ENCODE peak calls at places on chromosomes 3 and 15, in seven cellular contexts. S is hepatocyte, Y is fibroblast of the aortic adventitia, N is tibial artery, Z is uterus, W is GM06990, V is neural progenitor cell. C is an unnamed sample.

GRCh38 chr15:34223904-34224596 is 766 bp upstream of the EMC4 start:
- DNase-seq in W (peak), Y (no peak), N (no peak), S (no peak), Z (no peak), V (peak), C (no peak)

GRCh38 chr3:74535281-74535680 is 79.2 kb downstream of the CNTN3 start:
- DNase-seq in Y (no peak), N (no peak), V (no peak), S (no peak), W (no peak), Z (no peak), C (no peak)

GRCh38 chr3:144462337-144462736 is 490.7 kb downstream of the DIPK2A start:
- DNase-seq in S (no peak), Z (no peak), W (no peak), V (no peak), N (no peak), Y (no peak), C (no peak)

GRCh38 chr3:77320514-77320913 is 280.6 kb downstream of the ROBO2 start:
- DNase-seq in S (peak), W (no peak), N (no peak), Z (no peak), V (peak), Y (peak), C (no peak)

GRCh38 chr3:11185564-11186317 is 31.4 kb downstream of the HRH1 start:
- DNase-seq in Z (peak), S (peak), V (no peak), Y (peak), N (peak), W (no peak), C (peak)

GRCh38 chr15:74144153-74144775 is 13.9 kb downstream of the ISLR2 start:
- DNase-seq in Y (no peak), Z (no peak), W (no peak), S (no peak), V (no peak), N (no peak), C (no peak)

GRCh38 chr3:193665370-193665989 is 72.5 kb downstream of the OPA1 start:
- DNase-seq in Z (no peak), V (no peak), W (no peak), Y (peak), N (no peak), S (peak), C (no peak)

GRCh38 chr15:66750609-66751008 is 48.6 kb downstream of the SMAD6 start:
- DNase-seq in Y (no peak), W (no peak), S (no peak), Z (no peak), N (no peak), V (no peak), C (no peak)

GRCh38 chr3:130310109-130310508 is 35.4 kb upstream of the COL6A5 start:
- DNase-seq in N (no peak), V (no peak), S (no peak), W (no peak), Z (no peak), Y (no peak), C (no peak)

GRCh38 chr3:11077466-11077865 is 76.8 kb upstream of the HRH1 start:
- DNase-seq in W (no peak), Z (no peak), V (no peak), N (no peak), Y (peak), S (no peak), C (no peak)

GRCh38 chr15:92018535-92019239 is 165.2 kb downstream of the SLCO3A1 start:
- DNase-seq in N (no peak), Y (no peak), W (no peak), V (no peak), S (no peak), Z (no peak), C (no peak)

GRCh38 chr3:183529717-183530116 is 25.8 kb downstream of the KLHL6 start:
- DNase-seq in Y (no peak), S (no peak), W (no peak), Z (no peak), V (no peak), N (no peak), C (no peak)

GRCh38 chr3:35709691-35710090 is 70.4 kb downstream of the ARPP21 start:
- DNase-seq in V (peak), N (no peak), Y (no peak), W (no peak), S (no peak), Z (no peak), C (no peak)

GRCh38 chr3:13718000-13718399 is 161.9 kb downstream of the WNT7A start:
- DNase-seq in Z (no peak), S (no peak), W (no peak), V (no peak), N (peak), Y (no peak), C (no peak)

GRCh38 chr15:65245096-65245849 is 34.0 kb upstream of the CILP start:
- DNase-seq in Y (peak), Z (peak), V (no peak), W (no peak), N (no peak), S (peak), C (no peak)

GRCh38 chr3:174126990-174127758 is 729.6 kb downstream of the NLGN1 start:
- DNase-seq in S (no peak), W (no peak), N (no peak), Y (peak), Z (no peak), V (no peak), C (no peak)

GRCh38 chr15:53675832-53676231 is 83.6 kb downstream of the WDR72 start:
- DNase-seq in Z (no peak), S (no peak), V (no peak), Y (no peak), W (no peak), N (no peak), C (no peak)

GRCh38 chr3:170605490-170605889 is 19.6 kb upstream of the SLC7A14 start:
- DNase-seq in Z (no peak), W (no peak), N (no peak), V (no peak), Y (no peak), S (no peak), C (no peak)

GRCh38 chr15:100544290-100544945 is 15.7 kb upstream of the CERS3 start:
- DNase-seq in V (no peak), Z (no peak), W (no peak), N (no peak), S (no peak), Y (no peak), C (no peak)

GRCh38 chr3:74267126-74267525 is 347.3 kb downstream of the CNTN3 start:
- DNase-seq in N (no peak), V (no peak), S (no peak), W (no peak), Z (no peak), Y (peak), C (peak)

GRCh38 chr3:115323380-115323779 is 176.3 kb upstream of the ZBTB20 start:
- DNase-seq in N (no peak), W (no peak), V (no peak), Y (no peak), S (no peak), Z (no peak), C (no peak)

GRCh38 chr3:50445919-50446318 is 57.5 kb downstream of the CACNA2D2 start:
- DNase-seq in W (no peak), V (no peak), Y (no peak), N (no peak), Z (no peak), S (peak), C (no peak)

GRCh38 chr15:33994005-33994615 is 25.8 kb downstream of the CHRM5 start:
- DNase-seq in W (no peak), V (peak), Y (peak), Z (no peak), S (peak), N (no peak), C (no peak)

GRCh38 chr3:133746722-133747086 is 511 bp downstream of the TF start:
- DNase-seq in Y (no peak), N (no peak), V (no peak), S (no peak), W (no peak), Z (no peak), C (no peak)

GRCh38 chr15:66755298-66756068 is 53.4 kb downstream of the SMAD6 start:
- DNase-seq in S (no peak), Z (no peak), V (no peak), N (no peak), W (no peak), Y (no peak), C (no peak)

GRCh38 chr15:72685925-72686794 is at the start of the genes BBS4 and HIGD2B:
- DNase-seq in V (peak), W (peak), Z (peak), S (peak), Y (peak), N (peak), C (peak)

GRCh38 chr3:72120806-72121778 is 336.1 kb upstream of the PROK2 start:
- DNase-seq in Y (no peak), N (no peak), Z (no peak), W (no peak), V (no peak), S (no peak), C (no peak)

GRCh38 chr3:134336587-134336986 is 37.7 kb downstream of the AMOTL2 start:
- DNase-seq in Y (peak), N (peak), Z (peak), V (no peak), W (no peak), S (peak), C (no peak)

GRCh38 chr3:184145881-184146280 is 9.3 kb upstream of the DVL3 start:
- DNase-seq in Z (no peak), V (no peak), Y (no peak), W (no peak), N (no peak), S (peak), C (no peak)

GRCh38 chr3:148089171-148089570 is 608.5 kb upstream of the AGTR1 start:
- DNase-seq in Z (no peak), S (no peak), Y (no peak), V (no peak), N (no peak), W (no peak), C (no peak)

GRCh38 chr3:67614195-67614594 is 40.2 kb downstream of the SUCLG2 start:
- DNase-seq in Y (no peak), Z (no peak), N (no peak), V (peak), W (no peak), S (no peak), C (no peak)

GRCh38 chr15:39770748-39771689 is 11.6 kb downstream of the FSIP1 start:
- DNase-seq in S (no peak), Y (peak), N (no peak), Z (no peak), W (no peak), V (no peak), C (no peak)
- H3K4me3 ChIP-seq in S (no peak), Y (no peak), N (no peak), Z (peak), W (no peak), V (no peak), C (no peak)

GRCh38 chr3:105352976-105353375 is 13.7 kb upstream of the ALCAM start:
- DNase-seq in Y (no peak), Z (no peak), W (no peak), N (no peak), S (no peak), V (no peak), C (no peak)

GRCh38 chr3:105343991-105344390 is 22.7 kb upstream of the ALCAM start:
- DNase-seq in Z (no peak), V (no peak), N (no peak), Y (peak), S (no peak), W (no peak), C (no peak)

GRCh38 chr3:105349988-105350387 is 16.7 kb upstream of the ALCAM start:
- DNase-seq in V (peak), S (no peak), Z (no peak), N (no peak), W (no peak), Y (no peak), C (no peak)

GRCh38 chr3:105351821-105352220 is 14.9 kb upstream of the ALCAM start:
- DNase-seq in N (no peak), S (no peak), Z (no peak), Y (peak), W (no peak), V (no peak), C (no peak)

GRCh38 chr3:105347625-105348302 is 18.9 kb upstream of the ALCAM start:
- DNase-seq in N (no peak), V (no peak), S (no peak), Z (no peak), W (no peak), Y (no peak), C (no peak)
- TF ChIP-seq CTCF in N (no peak), V (no peak), S (no peak), Z (no peak), W (no peak), Y (no peak), C (no peak)

GRCh38 chr3:192122832-192123594 is 604.3 kb downstream of the FGF12 start:
- DNase-seq in S (no peak), W (peak), Z (no peak), N (no peak), Y (no peak), V (no peak), C (peak)
- H3K4me3 ChIP-seq in S (no peak), W (peak), Z (no peak), N (no peak), Y (no peak), V (no peak), C (no peak)

GRCh38 chr3:23865595-23866396 is 51.0 kb downstream of the NKIRAS1 start:
- DNase-seq in V (peak), N (no peak), W (peak), Y (no peak), S (peak), Z (no peak), C (no peak)
- TF ChIP-seq CTCF in V (no peak), N (no peak), W (no peak), Y (no peak), S (no peak), Z (no peak), C (no peak)

GRCh38 chr3:66038384-66038725 is 363 bp downstream of the MAGI1 start:
- DNase-seq in N (no peak), S (peak), Y (no peak), V (no peak), Z (no peak), W (no peak), C (no peak)
- H3K4me3 ChIP-seq in N (peak), S (peak), Y (peak), V (peak), Z (peak), W (peak), C (peak)

GRCh38 chr3:151976211-151977050 is 103.0 kb downstream of the SUCNR1 start:
- DNase-seq in Z (no peak), N (no peak), W (peak), Y (peak), S (peak), V (no peak), C (peak)
- TF ChIP-seq CTCF in Z (no peak), N (no peak), W (no peak), Y (no peak), S (no peak), V (no peak), C (peak)

DNA sequence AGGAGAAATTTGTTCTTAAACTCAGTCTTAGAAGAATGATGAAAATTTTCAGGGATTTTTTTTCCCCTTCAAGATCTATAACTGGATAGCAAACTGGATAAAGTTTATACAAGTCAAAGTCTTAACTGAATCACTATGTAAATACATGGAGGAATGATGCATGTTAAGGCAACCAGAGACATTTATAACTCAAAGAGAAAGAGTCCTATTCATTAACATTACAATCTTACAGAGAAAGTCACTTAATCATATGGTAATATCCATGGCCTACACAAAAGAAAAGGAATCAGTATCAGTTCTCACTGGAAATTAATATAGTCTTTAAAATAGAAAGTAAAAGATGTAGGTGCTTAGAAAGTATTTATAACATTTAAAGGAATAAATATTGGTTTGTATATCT is 869.1 kb downstream of the TBL1XR1 start:
- DNase-seq in Y (no peak), W (no peak), V (no peak), N (no peak), S (no peak), Z (no peak), C (no peak)
- H3K4me3 ChIP-seq in Y (no peak), W (no peak), V (no peak), N (no peak), S (no peak), Z (no peak), C (no peak)

DNA sequence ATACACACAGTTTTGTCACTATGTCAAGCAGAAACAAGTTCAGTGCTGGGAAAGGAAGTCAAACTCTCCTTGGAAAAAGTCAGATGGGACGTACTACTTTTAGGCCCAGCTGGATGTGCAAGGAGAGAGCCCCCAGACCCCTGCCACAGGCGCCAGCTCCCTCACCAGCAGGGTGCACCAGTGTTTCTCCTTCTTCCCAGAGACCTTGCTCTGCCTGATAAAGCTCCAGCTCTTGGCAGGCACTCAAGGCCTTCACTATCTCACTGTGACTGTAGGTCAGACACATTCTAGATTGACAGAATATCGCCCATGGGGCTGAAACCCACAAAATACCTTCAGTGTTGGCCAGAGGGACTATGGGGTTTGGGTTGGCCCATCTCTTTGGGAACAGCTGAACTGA is 54.8 kb upstream of the CHRNB4 start:
- DNase-seq in Z (no peak), N (no peak), V (no peak), W (no peak), Y (no peak), S (no peak), C (no peak)
- TF ChIP-seq CTCF in Z (no peak), N (no peak), V (no peak), W (no peak), Y (no peak), S (no peak), C (no peak)

DNA sequence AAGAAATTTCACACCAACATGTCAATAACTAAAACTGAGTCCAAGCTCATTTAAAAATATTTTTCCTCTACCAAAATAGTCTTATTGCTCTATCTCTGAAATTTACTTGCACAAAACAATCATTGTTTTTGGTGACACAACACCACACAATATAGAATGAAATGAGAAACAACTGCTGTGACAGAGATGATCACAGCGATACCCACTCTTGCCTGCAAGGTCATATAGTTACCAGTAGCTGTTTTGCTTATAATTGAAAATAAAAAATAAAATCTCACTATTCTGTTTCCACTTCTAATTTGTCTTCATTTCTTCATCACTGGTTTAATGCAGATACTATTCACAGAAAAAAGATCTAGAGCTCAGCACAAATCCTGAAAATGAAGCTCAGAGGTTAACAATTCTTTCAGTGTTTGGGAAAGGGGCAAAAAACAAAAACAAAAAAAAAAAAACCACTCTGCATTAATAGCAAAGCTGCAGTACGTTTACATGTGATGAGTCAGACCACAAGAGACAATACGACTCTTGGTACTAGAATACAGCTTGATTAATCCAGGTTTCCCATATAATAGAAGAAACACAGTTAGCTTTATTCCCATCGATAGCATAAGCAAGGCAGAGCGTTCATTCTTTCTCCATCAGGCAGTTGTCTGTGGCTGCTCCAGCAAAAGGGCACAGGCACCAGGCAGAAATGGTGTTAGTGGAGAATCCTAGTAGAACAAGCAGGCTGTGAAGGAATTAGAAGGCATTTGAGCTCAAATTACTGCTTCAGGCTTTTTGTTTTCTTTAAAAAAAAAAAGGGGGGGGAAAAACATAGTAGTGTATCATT is 794 bp downstream of the ANKRD28 start:
- DNase-seq in Y (peak), W (no peak), Z (no peak), S (peak), V (peak), N (no peak), C (no peak)
- H3K4me3 ChIP-seq in Y (peak), W (peak), Z (peak), S (peak), V (peak), N (peak), C (peak)

C was measured in epithelial cell of proximal tubule.